ENCODE peak calls at places on chromosomes 13 and 19, in eight cellular contexts. D is dorsolateral prefrontal cortex, T is osteoblast, X is H1, K is ovary, Y is RWPE2, H is tibial artery, Q is HFF-Myc. S is an unnamed sample.

GRCh38 chr19:39506944-39507714 is 7.8 kb upstream of the SELENOV start:
- DNase-seq in D (peak; percentile 56), T (peak; percentile 96), X (peak; percentile 81), K (peak; percentile 65), Y (no peak), H (no peak), Q (no peak), S (no peak)

GRCh38 chr13:94557836-94558235 is 38.1 kb downstream of the TGDS start:
- DNase-seq in D (no peak), T (no peak), X (no peak), K (no peak), Y (no peak), H (no peak), Q (no peak), S (no peak)

GRCh38 chr19:52022193-52022592 is 6.0 kb downstream of the ZNF614 start:
- DNase-seq in D (no peak), T (no peak), X (no peak), K (no peak), Y (no peak), H (no peak), Q (no peak), S (no peak)

GRCh38 chr13:39349391-39349790 is 253.6 kb downstream of the LHFPL6 start:
- DNase-seq in D (no peak), T (no peak), X (no peak), K (no peak), Y (no peak), H (no peak), Q (no peak), S (no peak)

GRCh38 chr19:52992109-52993004 is 21.4 kb upstream of the ERVV-1 start:
- DNase-seq in D (no peak), T (no peak), X (peak; percentile 57), K (peak; percentile 52), Y (peak; percentile 57), H (peak; percentile 34), Q (no peak), S (no peak)

GRCh38 chr19:5030136-5030820 is 61.4 kb downstream of the KDM4B start:
- DNase-seq in D (no peak), T (peak; percentile 77), X (no peak), K (no peak), Y (no peak), H (no peak), Q (no peak), S (no peak)

GRCh38 chr19:55275851-55276719 is 3.8 kb downstream of the HSPBP1 start:
- DNase-seq in D (no peak), T (no peak), X (no peak), K (no peak), Y (no peak), H (no peak), Q (no peak), S (no peak)

GRCh38 chr19:45428385-45429231 is 4.9 kb upstream of the ERCC1 start:
- DNase-seq in D (peak; percentile 58), T (peak; percentile 92), X (peak; percentile 85), K (peak; percentile 69), Y (no peak), H (peak; percentile 57), Q (no peak), S (no peak)

GRCh38 chr13:59746291-59746962 is 417.3 kb downstream of the DIAPH3 start:
- DNase-seq in D (no peak), T (peak; percentile 48), X (no peak), K (no peak), Y (no peak), H (no peak), Q (no peak), S (no peak)

GRCh38 chr13:59950201-59950730 is 213.5 kb downstream of the DIAPH3 start:
- DNase-seq in D (no peak), T (peak; percentile 32), X (no peak), K (no peak), Y (no peak), H (no peak), Q (no peak), S (no peak)

GRCh38 chr13:40986328-40986856 is 32.7 kb downstream of the ELF1 start:
- DNase-seq in D (no peak), T (peak; percentile 30), X (no peak), K (no peak), Y (no peak), H (no peak), Q (no peak), S (no peak)

GRCh38 chr19:6476896-6477431 is 4.6 kb downstream of the DENND1C start:
- DNase-seq in D (no peak), T (no peak), X (no peak), K (no peak), Y (no peak), H (no peak), Q (no peak), S (no peak)

GRCh38 chr13:74024856-74025255 is 109.3 kb downstream of the KLF12 start:
- DNase-seq in D (no peak), T (no peak), X (no peak), K (no peak), Y (no peak), H (no peak), Q (no peak), S (no peak)

GRCh38 chr13:62357887-62358645 is 942.4 kb upstream of the PCDH20 start:
- DNase-seq in D (no peak), T (no peak), X (no peak), K (no peak), Y (no peak), H (no peak), Q (no peak), S (peak; percentile 43)

GRCh38 chr13:50419896-50420295 is 404.7 kb downstream of the KCNRG start:
- DNase-seq in D (no peak), T (no peak), X (no peak), K (no peak), Y (no peak), H (no peak), Q (no peak), S (no peak)

GRCh38 chr13:102862624-102863210 is 16.9 kb downstream of the ERCC5 start:
- DNase-seq in D (no peak), T (no peak), X (no peak), K (no peak), Y (no peak), H (no peak), Q (no peak), S (no peak)

GRCh38 chr13:49287995-49288394 is 40.3 kb downstream of the CDADC1 start:
- DNase-seq in D (no peak), T (no peak), X (no peak), K (no peak), Y (no peak), H (no peak), Q (no peak), S (no peak)

DNA sequence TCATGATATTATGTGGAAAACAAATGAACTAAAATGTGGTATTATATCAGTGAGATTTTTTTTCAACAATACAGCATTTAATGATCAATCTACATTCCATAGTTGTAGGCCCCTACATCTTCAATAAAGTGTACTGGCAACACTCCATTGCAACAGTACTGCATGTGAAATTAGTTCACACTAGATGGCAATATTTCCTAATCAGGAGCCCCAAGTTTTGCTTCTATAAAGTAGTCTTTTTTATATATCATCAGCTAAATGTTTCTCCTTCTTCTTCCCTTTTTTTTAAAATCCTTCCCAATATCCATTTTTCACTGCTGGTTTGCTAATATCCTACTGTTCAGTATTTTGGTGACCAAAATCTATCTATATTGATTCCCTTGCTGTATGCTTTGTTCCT is 528.3 kb upstream of the ATXN8OS start:
- DNase-seq in D (no peak), T (no peak), X (no peak), K (no peak), Y (no peak), H (no peak), Q (no peak), S (no peak)
- TF ChIP-seq CTCF in D (no peak), T (no peak), X (peak; percentile 31), K (no peak), Y (peak; percentile 47), H (no peak), Q (no peak), S (peak; percentile 40)

DNA sequence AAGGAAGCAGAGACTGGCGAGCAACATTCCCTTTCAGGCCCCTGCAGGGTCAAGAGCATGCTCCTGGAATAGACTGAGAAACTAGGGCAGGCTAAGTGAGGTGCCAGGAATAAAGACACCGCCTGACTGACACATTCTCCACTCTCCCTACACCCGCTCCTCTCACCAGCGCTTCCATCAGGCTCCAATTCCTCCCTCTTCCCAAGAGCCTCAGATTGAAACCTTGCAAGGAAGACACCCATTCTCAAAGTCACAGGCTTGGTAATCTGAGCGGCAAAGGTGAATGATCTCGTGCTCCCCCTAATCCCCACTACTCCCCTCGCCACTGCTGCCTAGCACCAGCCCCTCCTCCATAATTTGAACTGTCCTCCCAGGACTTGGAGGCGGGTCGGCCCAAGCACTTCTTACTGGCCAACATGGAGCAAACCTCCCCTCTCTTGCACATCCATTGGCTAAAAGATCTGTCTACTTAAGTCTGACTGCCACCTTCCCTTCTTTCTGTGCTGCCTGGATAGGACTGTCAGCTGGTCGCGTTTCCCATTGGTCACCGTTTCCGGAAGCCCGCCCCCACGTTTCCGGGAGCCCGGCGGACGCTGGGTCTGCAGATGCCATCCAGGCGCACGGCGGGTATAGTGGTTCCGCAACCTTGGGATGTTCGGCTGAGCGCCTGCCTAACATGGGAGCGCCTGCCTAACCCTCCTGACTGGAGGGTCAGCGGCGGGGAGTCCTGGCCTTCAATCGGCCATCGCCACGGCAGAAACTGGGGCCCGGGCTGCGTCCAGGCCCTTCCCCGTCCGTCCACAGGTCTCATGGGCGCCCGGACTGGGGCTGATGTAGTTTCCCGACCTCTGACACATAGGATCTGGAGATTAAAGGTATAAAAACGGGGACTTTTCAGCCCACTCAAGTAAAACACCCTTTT is 33.6 kb downstream of the ZNF383 start:
- DNase-seq in D (peak; percentile 97), T (peak; percentile 98), X (no peak), K (peak; percentile 36), Y (peak; percentile 75), H (peak; percentile 71), Q (peak; percentile 49), S (peak; percentile 97)
- H3K4me3 ChIP-seq in D (peak overlapping the region; percentile 74), T (peak overlapping the region; percentile 89), X (peak overlapping the region; percentile 40), K (peak overlapping the region; percentile 35), Y (peak overlapping the region; percentile 37), H (peak overlapping the region; percentile 63), Q (peak overlapping the region; percentile 52), S (peak overlapping the region; percentile 88)

DNA sequence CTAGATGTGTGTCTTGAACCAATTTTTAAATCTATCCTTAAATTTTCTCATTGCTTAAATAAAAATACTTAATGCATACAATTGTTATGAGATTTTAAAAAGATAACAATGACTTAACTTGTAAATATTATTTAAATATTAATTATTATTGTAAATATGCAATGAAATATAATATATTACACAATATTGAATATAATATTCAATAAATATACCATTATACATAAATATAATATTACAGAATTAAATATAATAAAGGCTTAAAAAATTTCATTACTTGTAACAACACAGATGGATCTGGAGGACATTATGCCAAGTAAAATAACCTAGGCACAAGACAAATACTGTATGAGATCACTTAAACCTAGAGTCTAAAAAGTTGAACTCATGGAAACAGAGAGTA is 1532.3 kb downstream of the PCDH9 start:
- DNase-seq in D (no peak), T (no peak), X (no peak), K (no peak), Y (no peak), H (no peak), Q (no peak), S (no peak)
- TF ChIP-seq CTCF in D (no peak), T (no peak), X (no peak), K (no peak), Y (no peak), H (no peak), Q (no peak), S (no peak)

DNA sequence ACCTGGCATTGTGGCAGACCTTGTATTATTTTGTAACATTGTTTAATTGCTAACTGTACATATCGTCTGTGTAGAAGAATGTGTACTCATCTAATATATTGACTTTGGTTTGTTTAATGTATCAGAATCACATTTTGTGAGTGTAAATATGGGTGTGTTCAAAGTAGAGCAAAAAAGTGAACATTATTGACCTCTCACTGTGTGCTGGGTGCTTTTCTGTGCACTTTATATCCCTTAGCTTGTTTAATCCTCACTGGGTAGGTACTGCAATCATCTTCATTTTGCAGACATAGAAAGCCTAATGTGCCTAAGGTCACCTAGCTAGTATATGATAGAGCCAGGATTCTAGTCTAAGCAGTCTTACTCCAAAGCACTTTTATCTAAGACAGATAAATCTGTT is 245.1 kb downstream of the MAB21L1 start:
- DNase-seq in D (no peak), T (no peak), X (no peak), K (no peak), Y (no peak), H (no peak), Q (no peak), S (no peak)
- H3K4me3 ChIP-seq in D (no peak overlapping the region), T (no peak overlapping the region), X (no peak overlapping the region), K (no peak overlapping the region), Y (no peak overlapping the region), H (no peak overlapping the region), Q (no peak overlapping the region), S (no peak overlapping the region)

S was measured in retinal pigment epithelial cell.